ENCODE peak calls at places on chromosomes 4 and X, in four cellular contexts. E is tibial artery, T is fibroblast of pulmonary artery, S is tibial nerve. X is an unnamed sample.

GRCh38 chr4:85555210-85555609 is 80.3 kb downstream of the ARHGAP24 start:
- DNase-seq in E (no peak), T (no peak), S (no peak), X (no peak)

GRCh38 chr4:189845145-189845846 is 95.4 kb upstream of the FRG1 start:
- DNase-seq in E (no peak), T (no peak), S (no peak), X (no peak)

GRCh38 chr4:130603043-130603442 is 1507.1 kb downstream of the C4orf33 start:
- DNase-seq in E (no peak), T (no peak), S (no peak), X (no peak)

GRCh38 chr4:139018501-139018900 is 2.9 kb downstream of the NOCT start:
- DNase-seq in E (no peak), T (no peak), S (no peak), X (no peak)

GRCh38 chr4:108991929-108992328 is 229.1 kb upstream of the ETNPPL start:
- DNase-seq in E (no peak), T (peak), S (no peak), X (no peak)

GRCh38 chrX:53309837-53310236 is 28.5 kb upstream of the IQSEC2 start:
- DNase-seq in E (no peak), T (no peak), S (no peak), X (no peak)

GRCh38 chr4:151415978-151416377 is 7.0 kb downstream of the FHIP1A start:
- DNase-seq in E (no peak), T (peak), S (no peak), X (no peak)

GRCh38 chrX:150198776-150199175 is 164.3 kb upstream of the MAMLD1 start:
- DNase-seq in E (no peak), T (no peak), S (no peak), X (no peak)

GRCh38 chr4:167265231-167265630 is 30.9 kb upstream of the SPOCK3 start:
- DNase-seq in E (no peak), T (no peak), S (no peak), X (no peak)

GRCh38 chrX:19568422-19568821 is 53.1 kb upstream of the MAP3K15 start:
- DNase-seq in E (no peak), T (no peak), S (no peak), X (no peak)

GRCh38 chrX:19565605-19566004 is 50.3 kb upstream of the MAP3K15 start:
- DNase-seq in E (no peak), T (no peak), S (no peak), X (no peak)

GRCh38 chrX:19564606-19565005 is 49.3 kb upstream of the MAP3K15 start:
- DNase-seq in E (no peak), T (no peak), S (no peak), X (no peak)

GRCh38 chrX:19569121-19569805 is 54.0 kb upstream of the MAP3K15 start:
- DNase-seq in E (no peak), T (no peak), S (no peak), X (no peak)

DNA sequence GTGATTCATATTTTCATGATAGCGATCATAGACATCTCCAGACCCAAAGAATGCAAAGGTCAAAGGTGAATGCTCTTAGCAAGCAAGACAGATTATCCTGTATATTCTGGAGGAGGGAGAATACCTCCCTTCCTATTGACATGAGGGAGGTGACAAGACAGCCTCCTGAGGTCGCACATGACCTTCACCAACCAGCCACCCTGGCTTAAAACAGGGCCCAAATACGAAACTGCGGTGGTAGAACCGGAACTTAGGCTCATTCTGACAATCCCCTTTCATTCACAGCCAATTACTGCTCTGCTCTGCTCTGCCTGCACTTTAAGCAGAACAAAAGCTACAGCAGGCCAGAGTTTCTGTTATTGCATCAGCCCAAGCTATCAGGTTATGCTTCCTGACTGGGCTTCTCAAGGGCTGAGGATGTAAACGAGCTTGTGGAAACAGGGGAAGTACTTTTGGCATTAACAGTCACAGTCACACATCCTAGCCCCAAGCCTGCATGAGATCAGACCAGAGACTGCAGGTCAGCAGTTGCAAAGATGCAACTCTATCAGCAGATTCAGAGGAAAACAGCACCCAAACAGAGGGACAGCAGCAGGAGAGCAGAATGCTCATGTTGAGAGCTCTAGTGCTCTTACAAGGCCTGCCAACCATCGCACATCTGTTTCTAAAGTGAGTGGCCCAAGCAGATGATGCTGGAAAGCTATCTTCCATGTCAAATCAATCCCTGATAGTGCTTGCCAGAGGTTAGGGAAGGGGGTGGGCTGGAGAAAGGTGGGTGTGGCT is 51.2 kb upstream of the MAP3K15 start:
- DNase-seq in E (no peak), T (peak), S (no peak), X (no peak)
- TF ChIP-seq CTCF in E (no peak), T (no peak), S (no peak), X (no peak)

GRCh38 chr4:73922766-73923630 is 53.8 kb downstream of the CXCL1 start:
- DNase-seq in E (no peak), T (peak), S (no peak), X (no peak)
- TF ChIP-seq CTCF in E (peak), T (peak), S (peak), X (peak)

GRCh38 chr4:11894976-11895375 is 466.3 kb upstream of the HS3ST1 start:
- DNase-seq in E (no peak), T (peak), S (no peak), X (no peak)
- TF ChIP-seq CTCF in E (no peak), T (no peak), S (no peak), X (no peak)

GRCh38 chr4:77579406-77580076 is 26.1 kb upstream of the CXCL13 start:
- DNase-seq in E (no peak), T (peak), S (no peak), X (no peak)

GRCh38 chr4:77581724-77582123 is 23.9 kb upstream of the CXCL13 start:
- DNase-seq in E (no peak), T (no peak), S (no peak), X (no peak)

GRCh38 chr4:77576351-77576750 is 29.3 kb upstream of the CXCL13 start:
- DNase-seq in E (no peak), T (no peak), S (no peak), X (no peak)

GRCh38 chr4:77582151-77582550 is 23.5 kb upstream of the CXCL13 start:
- DNase-seq in E (no peak), T (no peak), S (no peak), X (no peak)

DNA sequence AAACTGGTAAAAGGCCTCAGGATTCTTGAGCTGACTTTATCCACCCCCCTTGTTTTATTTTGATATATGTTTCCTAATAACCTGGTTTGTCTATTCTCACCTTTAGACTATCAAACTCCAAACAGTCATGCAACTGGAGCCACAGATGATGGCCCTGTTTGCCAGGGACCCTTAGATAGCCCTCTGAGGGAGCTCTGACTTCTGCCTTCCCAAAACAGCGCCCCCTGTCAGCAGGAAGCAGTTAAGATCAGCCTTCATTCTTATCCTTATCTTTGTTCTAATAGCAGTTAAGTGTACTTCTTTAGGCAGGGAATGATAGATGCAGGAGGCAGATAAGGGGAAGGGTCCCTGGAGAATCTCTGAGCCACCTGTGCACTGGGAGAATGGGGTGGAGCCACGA is 27.5 kb upstream of the CXCL13 start:
- DNase-seq in E (no peak), T (no peak), S (no peak), X (no peak)
- TF ChIP-seq CTCF in E (no peak), T (no peak), S (no peak), X (no peak)

GRCh38 chr4:1474126-1475090 is 68.2 kb upstream of the NKX1-1 start:
- DNase-seq in E (peak), T (no peak), S (no peak), X (peak)

GRCh38 chr4:1473718-1474117 is 67.5 kb upstream of the NKX1-1 start:
- DNase-seq in E (peak), T (no peak), S (no peak), X (no peak)

GRCh38 chr4:1477045-1477905 is 71.0 kb upstream of the NKX1-1 start:
- DNase-seq in E (peak), T (no peak), S (no peak), X (peak)

GRCh38 chr4:1475277-1476139 is 69.3 kb upstream of the NKX1-1 start:
- DNase-seq in E (no peak), T (no peak), S (no peak), X (no peak)

DNA sequence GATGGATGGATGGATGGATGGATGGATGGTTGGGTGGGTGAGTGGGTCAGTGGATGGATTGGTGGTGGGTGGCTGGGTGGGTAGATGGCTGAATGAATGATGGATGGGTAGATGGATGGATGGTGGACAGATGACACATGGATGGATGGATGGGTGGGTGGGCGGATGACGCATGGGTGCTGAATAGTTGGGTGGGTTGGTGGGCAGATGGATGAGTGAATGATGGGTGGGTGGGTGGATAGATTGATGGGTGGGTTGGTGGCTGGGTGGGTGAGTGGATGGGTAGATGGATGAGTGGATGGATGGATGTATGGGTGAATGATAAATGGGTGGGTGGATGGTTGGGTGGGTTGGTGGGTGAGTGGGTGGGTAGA is 69.9 kb upstream of the NKX1-1 start:
- DNase-seq in E (no peak), T (no peak), S (no peak), X (no peak)
- TF ChIP-seq CTCF in E (no peak), T (no peak), S (no peak), X (no peak)